ENCODE peak calls at places on chromosomes 5 and 9, in seven cellular contexts. O is heart left ventricle, H is SK-N-SH, L is cardiac fibroblast, X is tibial nerve, A is keratinocyte, T is stomach. Q is an unnamed sample.
A peak's percentile ranks its signal among the peaks of the same experiment; 100 is the strongest.

GRCh38 chr5:53929596-53929995 is 369.2 kb downstream of the NDUFS4 start:
- DNase-seq in O (no peak), H (no peak), L (no peak), X (no peak), A (no peak), T (no peak), Q (no peak)

GRCh38 chr9:133089271-133089671 is 27.5 kb downstream of the CEL start:
- DNase-seq in O (no peak), H (no peak), L (no peak), X (no peak), A (no peak), T (no peak), Q (no peak)

GRCh38 chr5:123690821-123691220 is 178.8 kb downstream of the CSNK1G3 start:
- DNase-seq in O (no peak), H (no peak), L (peak; percentile 74), X (no peak), A (no peak), T (no peak), Q (no peak)

GRCh38 chr9:114072181-114073140 is 5.6 kb downstream of the AMBP start:
- DNase-seq in O (peak; percentile 41), H (no peak), L (peak; percentile 9), X (peak; percentile 40), A (no peak), T (peak; percentile 83), Q (peak; percentile 84)

GRCh38 chr5:122471031-122471751 is 159.2 kb downstream of the SNCAIP start:
- DNase-seq in O (no peak), H (no peak), L (no peak), X (no peak), A (no peak), T (no peak), Q (no peak)

GRCh38 chr9:90858505-90858904 is 56.9 kb downstream of the SYK start:
- DNase-seq in O (no peak), H (no peak), L (no peak), X (no peak), A (no peak), T (no peak), Q (no peak)

GRCh38 chr5:73764586-73764985 is 138.6 kb downstream of the ARHGEF28 start:
- DNase-seq in O (no peak), H (no peak), L (peak; percentile 94), X (no peak), A (no peak), T (no peak), Q (no peak)

GRCh38 chr5:606061-606460 is 6.1 kb upstream of the CEP72 start:
- DNase-seq in O (no peak), H (no peak), L (no peak), X (no peak), A (no peak), T (peak; percentile 14), Q (no peak)

GRCh38 chr9:75788006-75788634 is 102.4 kb upstream of the PCSK5 start:
- DNase-seq in O (no peak), H (no peak), L (peak; percentile 92), X (no peak), A (no peak), T (no peak), Q (peak; percentile 6)

GRCh38 chr9:97293207-97293721 is 14.2 kb upstream of the CCDC180 start:
- DNase-seq in O (peak; percentile 79), H (no peak), L (peak; percentile 57), X (peak; percentile 47), A (no peak), T (no peak), Q (peak; percentile 18)

GRCh38 chr9:20317701-20318100 is 304.6 kb downstream of the MLLT3 start:
- DNase-seq in O (no peak), H (no peak), L (no peak), X (no peak), A (no peak), T (no peak), Q (no peak)

GRCh38 chr9:131707677-131708612 is 31.9 kb downstream of the RAPGEF1 start:
- DNase-seq in O (peak; percentile 58), H (no peak), L (peak; percentile 75), X (peak; percentile 52), A (no peak), T (peak; percentile 56), Q (peak; percentile 85)

GRCh38 chr5:64947031-64947430 is 178.3 kb downstream of the CWC27 start:
- DNase-seq in O (peak; percentile 10), H (peak; percentile 36), L (peak; percentile 40), X (no peak), A (no peak), T (no peak), Q (peak; percentile 22)

GRCh38 chr9:8420416-8420815 is 620.8 kb upstream of the DMAC1 start:
- DNase-seq in O (no peak), H (no peak), L (no peak), X (no peak), A (no peak), T (no peak), Q (no peak)

GRCh38 chr9:106717686-106718085 is 145.3 kb upstream of the ZNF462 start:
- DNase-seq in O (no peak), H (no peak), L (peak; percentile 87), X (no peak), A (peak; percentile 13), T (no peak), Q (peak; percentile 64)

GRCh38 chr5:7886849-7887460 is 18.0 kb downstream of the MTRR start:
- DNase-seq in O (no peak), H (peak; percentile 27), L (peak; percentile 77), X (no peak), A (no peak), T (no peak), Q (peak; percentile 73)

GRCh38 chr5:56829137-56829536 is 13.8 kb downstream of the MAP3K1 start:
- DNase-seq in O (no peak), H (no peak), L (no peak), X (no peak), A (no peak), T (no peak), Q (no peak)

GRCh38 chr5:102283111-102283797 is 12.8 kb downstream of the SLCO4C1 start:
- DNase-seq in O (no peak), H (no peak), L (no peak), X (no peak), A (no peak), T (no peak), Q (no peak)

GRCh38 chr9:136629879-136630661 is 32.6 kb upstream of the EGFL7 start:
- DNase-seq in O (peak; percentile 40), H (peak; percentile 91), L (peak; percentile 50), X (peak; percentile 34), A (no peak), T (peak; percentile 74), Q (peak; percentile 28)

GRCh38 chr5:133408322-133408721 is 204.0 kb downstream of the FSTL4 start:
- DNase-seq in O (no peak), H (no peak), L (no peak), X (no peak), A (no peak), T (no peak), Q (no peak)

GRCh38 chr5:74446673-74447337 is 193.7 kb downstream of the ENC1 start:
- DNase-seq in O (peak; percentile 49), H (no peak), L (peak; percentile 66), X (peak; percentile 21), A (no peak), T (no peak), Q (peak; percentile 89)

GRCh38 chr5:55544341-55544740 is 9.6 kb upstream of the PLPP1 start:
- DNase-seq in O (no peak), H (no peak), L (peak; percentile 56), X (no peak), A (no peak), T (no peak), Q (peak; percentile 30)

GRCh38 chr5:59587489-59588337 is 305.8 kb downstream of the PDE4D start:
- DNase-seq in O (peak; percentile 33), H (peak; percentile 77), L (peak; percentile 58), X (no peak), A (no peak), T (peak; percentile 47), Q (peak; percentile 41)

GRCh38 chr5:170651902-170652301 is 131.6 kb upstream of the GABRP start:
- DNase-seq in O (no peak), H (no peak), L (no peak), X (no peak), A (no peak), T (no peak), Q (no peak)

GRCh38 chr5:90548069-90548593 is 10.5 kb upstream of the ADGRV1 start:
- DNase-seq in O (no peak), H (no peak), L (no peak), X (no peak), A (no peak), T (peak; percentile 61), Q (no peak)

GRCh38 chr5:16437974-16438373 is 27.6 kb downstream of the ZNF622 start:
- DNase-seq in O (no peak), H (no peak), L (peak; percentile 35), X (no peak), A (no peak), T (no peak), Q (peak; percentile 13)
- TF ChIP-seq CTCF in O (no peak), H (no peak), L (peak; percentile 14), X (no peak), A (no peak), T (no peak), Q (peak; percentile 18)

GRCh38 chr9:85114799-85115198 is 445.3 kb downstream of the NTRK2 start:
- DNase-seq in O (no peak), H (no peak), L (no peak), X (no peak), A (peak; percentile 48), T (no peak), Q (no peak)
- H3K4me3 ChIP-seq in O (no peak overlapping the region), H (no peak overlapping the region), L (no peak overlapping the region), X (no peak overlapping the region), A (no peak overlapping the region), T (no peak overlapping the region), Q (no peak overlapping the region)

GRCh38 chr5:33425334-33425733 is 15.4 kb upstream of the TARS1 start:
- DNase-seq in O (no peak), H (no peak), L (no peak), X (no peak), A (no peak), T (no peak), Q (no peak)

GRCh38 chr5:33422191-33422590 is 18.6 kb upstream of the TARS1 start:
- DNase-seq in O (no peak), H (no peak), L (no peak), X (no peak), A (no peak), T (no peak), Q (peak; percentile 70)

GRCh38 chr5:33420946-33421345 is 19.8 kb upstream of the TARS1 start:
- DNase-seq in O (no peak), H (no peak), L (no peak), X (no peak), A (no peak), T (no peak), Q (no peak)

DNA sequence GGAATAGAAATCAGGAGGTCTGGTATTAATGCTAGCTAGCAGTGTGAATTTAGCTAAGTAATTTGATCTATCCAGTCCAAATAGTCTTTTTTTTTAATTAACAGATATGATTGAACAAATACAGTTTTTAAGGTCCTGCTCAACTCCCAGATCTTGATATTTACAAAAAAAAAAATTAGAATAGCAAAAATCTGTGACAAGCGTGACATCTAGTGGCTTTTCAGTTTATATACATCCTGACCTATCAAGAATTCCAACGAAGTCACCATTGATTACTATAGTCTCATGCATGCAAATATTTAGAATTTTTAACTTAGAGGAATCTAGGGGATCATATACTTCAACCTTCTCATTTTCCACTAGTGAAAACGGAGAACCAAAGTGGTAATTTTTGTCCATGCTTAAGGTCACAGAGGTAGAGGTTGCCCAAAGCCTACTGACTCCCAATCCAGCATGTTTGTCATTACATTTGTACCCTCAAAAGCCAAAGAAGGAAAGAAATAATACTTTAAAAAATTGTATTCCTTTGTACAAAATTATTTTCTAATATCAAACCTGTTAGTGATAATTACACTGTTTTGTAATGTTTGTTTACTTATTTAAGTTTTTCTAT is 17.6 kb upstream of the TARS1 start:
- DNase-seq in O (no peak), H (no peak), L (peak; percentile 75), X (no peak), A (no peak), T (no peak), Q (peak; percentile 88)
- TF ChIP-seq CTCF in O (peak; percentile 17), H (peak; percentile 71), L (peak; percentile 15), X (peak; percentile 21), A (peak; percentile 31), T (no peak), Q (peak; percentile 21)

GRCh38 chr5:144947019-144947418 is 776.3 kb downstream of the KCTD16 start:
- DNase-seq in O (no peak), H (no peak), L (no peak), X (no peak), A (no peak), T (no peak), Q (no peak)
- H3K4me3 ChIP-seq in O (no peak overlapping the region), H (no peak overlapping the region), L (no peak overlapping the region), X (no peak overlapping the region), A (no peak overlapping the region), T (no peak overlapping the region), Q (no peak overlapping the region)

Q was measured in fibroblast of the aortic adventitia.